ENCODE peak calls at places on chromosomes 1 and 21, in six cellular contexts. N is PC-9, P is Calu3, E is H9, O is nephron progenitor cell, F is epithelial cell of esophagus. R is an unnamed sample.

GRCh38 chr1:205822397-205822796 is 9.4 kb upstream of the SLC41A1 start:
- DNase-seq in N (no peak), P (no peak), E (no peak), O (no peak), F (no peak), R (no peak)

GRCh38 chr1:101309334-101310221 is 72.8 kb downstream of the S1PR1 start:
- DNase-seq in N (peak), P (peak), E (peak), O (peak), F (peak), R (peak)

GRCh38 chr1:224432141-224432540 is 2.5 kb downstream of the WDR26 start:
- DNase-seq in N (no peak), P (no peak), E (no peak), O (no peak), F (no peak), R (no peak)

GRCh38 chr21:46179708-46180078 is 4.6 kb downstream of the SPATC1L start:
- DNase-seq in N (no peak), P (no peak), E (peak), O (no peak), F (no peak), R (no peak)

GRCh38 chr1:214022810-214023425 is 35.1 kb downstream of the PROX1 start:
- DNase-seq in N (no peak), P (no peak), E (no peak), O (no peak), F (peak), R (no peak)

GRCh38 chr1:197908695-197909336 is 6.4 kb downstream of the C1orf53 start:
- DNase-seq in N (no peak), P (no peak), E (no peak), O (peak), F (no peak), R (no peak)

GRCh38 chr1:220274122-220274855 is 2.0 kb upstream of the RAB3GAP2 start:
- DNase-seq in N (no peak), P (no peak), E (no peak), O (no peak), F (peak), R (no peak)

GRCh38 chr21:25126564-25126963 is 480.7 kb downstream of the MRPL39 start:
- DNase-seq in N (no peak), P (no peak), E (no peak), O (no peak), F (no peak), R (no peak)

GRCh38 chr1:50196081-50196480 is 87.4 kb downstream of the ELAVL4 start:
- DNase-seq in N (no peak), P (no peak), E (no peak), O (no peak), F (no peak), R (no peak)

GRCh38 chr1:15382601-15383518 is 26.8 kb upstream of the EFHD2 start:
- DNase-seq in N (no peak), P (no peak), E (no peak), O (no peak), F (no peak), R (no peak)

GRCh38 chr1:231118704-231119453 is 43.0 kb upstream of the TRIM67 start:
- DNase-seq in N (no peak), P (no peak), E (no peak), O (no peak), F (no peak), R (no peak)

GRCh38 chr21:35217504-35218060 is 168.5 kb upstream of the RUNX1 start:
- DNase-seq in N (peak), P (peak), E (peak), O (no peak), F (peak), R (no peak)

GRCh38 chr1:208083016-208083714 is 161.0 kb downstream of the PLXNA2 start:
- DNase-seq in N (no peak), P (no peak), E (no peak), O (no peak), F (no peak), R (no peak)

GRCh38 chr21:42526379-42526727 is 12.7 kb downstream of the SLC37A1 start:
- DNase-seq in N (no peak), P (peak), E (no peak), O (no peak), F (no peak), R (no peak)

GRCh38 chr21:27244796-27245195 is 277.9 kb upstream of the ADAMTS5 start:
- DNase-seq in N (no peak), P (no peak), E (no peak), O (no peak), F (no peak), R (no peak)

GRCh38 chr1:229758101-229759036 is 132.3 kb downstream of the URB2 start:
- DNase-seq in N (no peak), P (no peak), E (no peak), O (no peak), F (no peak), R (no peak)

GRCh38 chr1:77126309-77126708 is 92.9 kb downstream of the PIGK start:
- DNase-seq in N (peak), P (peak), E (peak), O (peak), F (peak), R (peak)

GRCh38 chr1:222461941-222462340 is 86.0 kb downstream of the HHIPL2 start:
- DNase-seq in N (no peak), P (no peak), E (no peak), O (no peak), F (no peak), R (no peak)

GRCh38 chr1:235898126-235898525 is 31.4 kb upstream of the LYST start:
- DNase-seq in N (no peak), P (no peak), E (no peak), O (no peak), F (no peak), R (no peak)

GRCh38 chr1:176559474-176560390 is 96.8 kb downstream of the PAPPA2 start:
- DNase-seq in N (peak), P (peak), E (peak), O (peak), F (peak), R (peak)

GRCh38 chr1:52423055-52423454 is 18.7 kb downstream of the PRPF38A start:
- DNase-seq in N (no peak), P (no peak), E (no peak), O (no peak), F (no peak), R (no peak)
- TF ChIP-seq CTCF in N (no peak), P (no peak), E (no peak), O (no peak), F (no peak), R (no peak)

DNA sequence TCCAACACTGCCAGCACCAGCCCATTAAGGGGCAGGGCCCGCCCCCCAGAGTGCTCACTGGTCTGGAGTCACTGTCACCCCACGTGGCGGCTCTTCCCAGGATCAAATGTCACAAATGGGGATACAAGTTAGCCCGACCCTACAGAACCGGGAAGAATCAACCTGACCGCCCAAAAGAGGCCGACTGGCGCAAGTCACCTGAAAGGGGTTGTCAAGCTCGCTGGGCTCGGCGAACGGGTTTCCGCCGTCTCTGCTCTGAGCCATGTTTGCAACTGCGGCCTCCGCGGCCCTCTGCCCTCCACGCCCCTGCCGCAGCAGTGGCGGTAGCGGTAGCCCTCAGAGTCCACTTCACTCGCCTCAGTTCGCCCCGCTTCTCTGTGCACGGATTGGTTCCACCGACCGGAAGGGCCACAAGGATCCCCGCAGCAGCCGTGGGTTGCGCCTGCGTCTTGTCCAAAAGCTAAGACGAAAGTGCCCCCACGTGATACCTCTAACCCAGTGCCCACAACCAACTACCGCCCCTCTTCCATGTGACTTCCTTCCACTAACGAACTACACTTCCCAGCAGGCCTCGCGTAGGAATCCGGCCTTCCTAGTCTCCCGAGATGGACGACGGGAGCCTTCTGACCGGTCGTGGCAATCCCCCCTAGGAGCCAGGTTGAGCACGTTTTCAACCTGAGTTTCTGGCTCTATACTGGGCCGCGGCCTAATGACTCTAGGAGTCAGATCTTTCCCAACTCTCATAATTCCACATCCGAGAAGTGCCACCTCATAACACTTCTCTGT is at the start of gene SCAMP3:
- DNase-seq in N (peak), P (peak), E (peak), O (peak), F (peak), R (peak)
- TF ChIP-seq CTCF in N (no peak), P (no peak), E (no peak), O (no peak), F (no peak), R (no peak)

GRCh38 chr1:225812488-225813249 is 2.7 kb downstream of the EPHX1 start:
- DNase-seq in N (no peak), P (no peak), E (no peak), O (no peak), F (no peak), R (no peak)

GRCh38 chr1:225811622-225812487 is 1.9 kb downstream of the EPHX1 start:
- DNase-seq in N (no peak), P (no peak), E (peak), O (no peak), F (peak), R (peak)

GRCh38 chr1:225813250-225813964 is 3.5 kb downstream of the EPHX1 start:
- DNase-seq in N (peak), P (peak), E (no peak), O (peak), F (peak), R (no peak)

GRCh38 chr1:225808136-225808535 is 1.8 kb upstream of the EPHX1 start:
- DNase-seq in N (no peak), P (no peak), E (no peak), O (no peak), F (no peak), R (no peak)

DNA sequence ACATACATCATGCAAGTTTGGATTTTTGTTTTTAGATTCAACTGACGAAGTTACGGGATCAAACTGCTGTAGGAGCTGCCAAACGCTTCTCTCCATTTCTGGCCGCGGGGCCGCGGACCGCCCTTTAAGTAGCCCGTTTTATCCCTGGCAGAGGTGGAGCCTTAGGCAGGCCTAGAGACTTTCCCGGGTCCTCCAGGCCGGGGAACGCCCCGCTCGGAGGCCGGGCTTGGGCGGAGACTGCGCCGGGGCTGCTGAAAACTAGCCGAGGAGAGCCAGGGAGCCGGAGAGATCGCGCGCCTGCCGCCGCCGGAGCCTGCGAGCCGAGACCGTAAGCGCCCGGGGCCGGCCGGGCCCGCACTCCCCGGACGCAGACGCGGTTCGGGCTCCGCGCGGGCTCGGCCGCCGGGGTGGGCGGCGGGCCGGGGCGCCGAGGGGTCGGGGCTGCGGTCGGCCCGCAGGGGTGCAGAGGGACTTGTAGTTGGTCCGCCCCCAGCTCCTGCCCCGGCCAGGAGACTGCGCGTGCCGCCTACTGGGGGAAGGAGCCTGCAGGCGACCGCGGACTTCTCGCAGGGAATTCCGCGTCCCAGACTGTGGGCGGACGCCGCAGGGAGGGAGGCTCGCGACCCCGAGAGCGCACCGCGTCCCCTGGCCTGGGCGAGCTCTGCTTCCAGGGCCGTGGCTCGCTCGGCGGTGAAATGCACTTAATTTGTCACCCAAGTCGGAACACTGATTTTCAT is at the start of gene EPHX1:
- DNase-seq in N (peak), P (peak), E (peak), O (peak), F (peak), R (peak)
- TF ChIP-seq CTCF in N (no peak), P (peak), E (peak), O (no peak), F (no peak), R (no peak)

GRCh38 chr1:38964140-38964548 is 22.5 kb upstream of the RHBDL2 start:
- DNase-seq in N (no peak), P (peak), E (no peak), O (no peak), F (no peak), R (no peak)
- TF ChIP-seq CTCF in N (no peak), P (no peak), E (peak), O (no peak), F (peak), R (no peak)

GRCh38 chr21:32562426-32562825 is 22.9 kb downstream of the TCP10L start:
- DNase-seq in N (no peak), P (no peak), E (peak), O (no peak), F (peak), R (peak)
- TF ChIP-seq CTCF in N (no peak), P (no peak), E (peak), O (peak), F (peak), R (no peak)

GRCh38 chr1:200530551-200531261 is 89.8 kb downstream of the KIF14 start:
- DNase-seq in N (no peak), P (no peak), E (no peak), O (peak), F (no peak), R (no peak)

GRCh38 chr1:200540281-200540680 is 80.3 kb downstream of the KIF14 start:
- DNase-seq in N (no peak), P (no peak), E (no peak), O (no peak), F (no peak), R (no peak)

DNA sequence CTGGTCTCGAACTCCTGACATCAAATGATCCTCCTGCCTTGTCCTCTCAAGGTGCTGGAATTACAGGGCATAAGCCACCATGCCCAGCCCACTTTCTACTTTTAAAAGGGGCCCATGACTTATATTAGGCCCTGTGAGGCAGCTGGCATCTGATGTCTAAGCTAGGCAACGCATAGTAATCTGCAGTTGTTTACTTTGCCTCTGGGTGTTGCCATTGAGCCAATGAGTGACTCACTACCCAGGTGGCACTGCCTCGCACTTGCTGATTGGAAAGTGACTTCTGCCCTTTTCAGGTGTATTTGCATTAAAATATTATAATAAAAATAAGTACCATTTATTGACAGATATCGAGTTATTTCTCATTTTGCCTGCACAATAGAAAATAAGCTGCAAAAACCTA is 84.9 kb downstream of the KIF14 start:
- DNase-seq in N (peak), P (peak), E (peak), O (no peak), F (peak), R (peak)
- TF ChIP-seq CTCF in N (no peak), P (peak), E (peak), O (no peak), F (peak), R (no peak)

GRCh38 chr1:113219377-113219776 is 146.4 kb downstream of the LRIG2 start:
- DNase-seq in N (no peak), P (peak), E (peak), O (no peak), F (peak), R (peak)
- TF ChIP-seq CTCF in N (peak), P (no peak), E (peak), O (no peak), F (peak), R (no peak)

GRCh38 chr1:39642796-39643195 is 3.4 kb upstream of the HEYL start:
- DNase-seq in N (no peak), P (no peak), E (no peak), O (no peak), F (peak), R (no peak)

GRCh38 chr1:39640861-39641260 is 1.4 kb upstream of the HEYL start:
- DNase-seq in N (no peak), P (no peak), E (no peak), O (no peak), F (no peak), R (no peak)

GRCh38 chr1:39638965-39639332 is 494 bp downstream of the HEYL start:
- DNase-seq in N (no peak), P (no peak), E (no peak), O (no peak), F (no peak), R (no peak)

GRCh38 chr1:39637301-39637700 is 2.1 kb downstream of the HEYL start:
- DNase-seq in N (no peak), P (no peak), E (no peak), O (no peak), F (no peak), R (no peak)

GRCh38 chr1:39639333-39640130 is at the start of gene HEYL:
- DNase-seq in N (peak), P (peak), E (peak), O (peak), F (peak), R (peak)
- TF ChIP-seq CTCF in N (no peak), P (no peak), E (peak), O (peak), F (peak), R (no peak)

GRCh38 chr1:181087400-181087901 is 1.0 kb upstream of the IER5 start:
- DNase-seq in N (no peak), P (no peak), E (no peak), O (no peak), F (no peak), R (no peak)
- TF ChIP-seq CTCF in N (no peak), P (no peak), E (no peak), O (no peak), F (no peak), R (no peak)

R was measured in endothelial cell.